ENCODE peak calls at places on chromosome 22, in nine cellular contexts. W is HCEC 1CT, O is OCI-LY7, V is Calu3, Z is heart right ventricle, R is DMS153, P is RPMI7951, G is BJ, D is B cell. L is an unnamed sample.

GRCh38 chr22:41857160-41857859 is 24.4 kb downstream of the SREBF2 start:
- DNase-seq in W (peak), O (peak), V (peak), Z (no peak), R (peak), P (peak), G (no peak), D (peak), L (no peak)

GRCh38 chr22:49183208-49183825 is 644.4 kb downstream of the BRD1 start:
- DNase-seq in W (no peak), O (no peak), V (no peak), Z (no peak), R (no peak), P (no peak), G (no peak), D (no peak), L (no peak)

GRCh38 chr22:36465232-36466021 is 16.0 kb downstream of the TXN2 start:
- DNase-seq in W (peak), O (no peak), V (peak), Z (peak), R (no peak), P (peak), G (no peak), D (no peak), L (peak)

GRCh38 chr22:49101873-49102272 is 725.8 kb downstream of the BRD1 start:
- DNase-seq in W (no peak), O (no peak), V (no peak), Z (no peak), R (no peak), P (no peak), G (no peak), D (no peak), L (no peak)

GRCh38 chr22:41445171-41446056 is 1.2 kb downstream of the TOB2 start:
- DNase-seq in W (peak), O (peak), V (no peak), Z (no peak), R (peak), P (no peak), G (no peak), D (peak), L (peak)

GRCh38 chr22:30221121-30221992 is 25.2 kb downstream of the LIF start:
- DNase-seq in W (no peak), O (peak), V (no peak), Z (no peak), R (no peak), P (no peak), G (no peak), D (peak), L (peak)

GRCh38 chr22:21568207-21569075 is 927 bp downstream of the UBE2L3 start:
- DNase-seq in W (peak), O (peak), V (peak), Z (no peak), R (no peak), P (peak), G (no peak), D (no peak), L (no peak)

GRCh38 chr22:50218996-50219727 is 18.4 kb downstream of the SELENOO start:
- DNase-seq in W (no peak), O (no peak), V (no peak), Z (peak), R (peak), P (peak), G (peak), D (no peak), L (peak)

GRCh38 chr22:39731481-39731880 is 160.9 kb downstream of the CACNA1I start:
- DNase-seq in W (no peak), O (no peak), V (no peak), Z (no peak), R (no peak), P (no peak), G (no peak), D (no peak), L (no peak)

GRCh38 chr22:44412136-44412731 is 85.8 kb downstream of the RTL6 start:
- DNase-seq in W (no peak), O (no peak), V (no peak), Z (no peak), R (no peak), P (no peak), G (no peak), D (no peak), L (peak)

GRCh38 chr22:20290045-20290392 is 21.9 kb upstream of the RTN4R start:
- DNase-seq in W (no peak), O (no peak), V (no peak), Z (no peak), R (no peak), P (no peak), G (no peak), D (no peak), L (peak)

GRCh38 chr22:41636467-41636866 is 15.4 kb downstream of the XRCC6 start:
- DNase-seq in W (peak), O (no peak), V (no peak), Z (peak), R (no peak), P (peak), G (no peak), D (no peak), L (no peak)

L was measured in upper lobe of left lung.